ENCODE peak calls at places on chromosomes 13 and 19, in five cellular contexts. U is breast epithelium, T is right atrium auricular region, G is ovary, K is GM23248. M is an unnamed sample.
A peak's percentile ranks its signal among the peaks of the same experiment; 100 is the strongest.

GRCh38 chr19:11091343-11092153 is 2.3 kb downstream of the LDLR start:
- DNase-seq in U (peak; percentile 77), T (peak; percentile 92), G (peak; percentile 80), K (peak; percentile 98), M (no peak)

GRCh38 chr19:34588249-34588648 is 88.7 kb downstream of the SCGB2B2 start:
- DNase-seq in U (no peak), T (no peak), G (no peak), K (no peak), M (no peak)

GRCh38 chr19:4910594-4911273 is 1.4 kb downstream of the UHRF1 start:
- DNase-seq in U (no peak), T (no peak), G (no peak), K (peak; percentile 68), M (no peak)

GRCh38 chr19:14649020-14649419 is 25.6 kb downstream of the ADGRE3 start:
- DNase-seq in U (no peak), T (no peak), G (no peak), K (no peak), M (no peak)

GRCh38 chr13:110702591-110703526 is 3.1 kb downstream of the CARS2 start:
- DNase-seq in U (no peak), T (no peak), G (no peak), K (peak; percentile 40), M (no peak)

GRCh38 chr13:28220166-28220565 is 81.8 kb downstream of the PAN3 start:
- DNase-seq in U (no peak), T (no peak), G (no peak), K (peak; percentile 35), M (no peak)

GRCh38 chr19:14550201-14550754 is 20.9 kb downstream of the TECR start:
- DNase-seq in U (peak; percentile 96), T (no peak), G (no peak), K (no peak), M (no peak)

GRCh38 chr19:50313812-50314536 is 15.2 kb downstream of the KCNC3 start:
- DNase-seq in U (no peak), T (no peak), G (no peak), K (no peak), M (no peak)

GRCh38 chr13:110925023-110925608 is 10.2 kb upstream of the ANKRD10 start:
- DNase-seq in U (no peak), T (no peak), G (no peak), K (no peak), M (no peak)

GRCh38 chr19:5588906-5589676 is 21.3 kb upstream of the TINCR start:
- DNase-seq in U (no peak), T (no peak), G (no peak), K (no peak), M (no peak)

GRCh38 chr13:45511310-45512147 is 46.8 kb downstream of the COG3 start:
- DNase-seq in U (no peak), T (no peak), G (no peak), K (peak; percentile 78), M (no peak)

GRCh38 chr13:41939403-41939802 is 21.5 kb downstream of the VWA8 start:
- DNase-seq in U (no peak), T (no peak), G (no peak), K (no peak), M (no peak)

GRCh38 chr13:30738946-30739528 is 3.7 kb downstream of the ALOX5AP start:
- DNase-seq in U (no peak), T (no peak), G (no peak), K (no peak), M (no peak)

GRCh38 chr13:31051999-31052398 is 109.7 kb downstream of the HSPH1 start:
- DNase-seq in U (no peak), T (no peak), G (no peak), K (peak; percentile 21), M (no peak)

GRCh38 chr13:110306960-110307696 is at the start of the genes COL4A1 and COL4A2:
- DNase-seq in U (peak; percentile 57), T (peak; percentile 76), G (peak; percentile 87), K (peak; percentile 79), M (peak; percentile 89)

GRCh38 chr13:109369357-109370052 is 416.9 kb downstream of the IRS2 start:
- DNase-seq in U (no peak), T (no peak), G (no peak), K (no peak), M (no peak)

GRCh38 chr13:87810920-87811344 is 139.8 kb downstream of the SLITRK5 start:
- DNase-seq in U (no peak), T (no peak), G (no peak), K (no peak), M (no peak)

GRCh38 chr13:44198826-44199225 is 174.8 kb upstream of the SERP2 start:
- DNase-seq in U (no peak), T (no peak), G (no peak), K (no peak), M (no peak)

GRCh38 chr19:52640916-52641315 is 2.8 kb upstream of the ZNF83 start:
- DNase-seq in U (no peak), T (no peak), G (peak; percentile 16), K (peak; percentile 71), M (no peak)

GRCh38 chr13:37139356-37139755 is 33.9 kb upstream of the CSNK1A1L start:
- DNase-seq in U (no peak), T (no peak), G (no peak), K (peak; percentile 54), M (no peak)

GRCh38 chr19:49951806-49952474 is 9.0 kb downstream of the SIGLEC11 start:
- DNase-seq in U (peak; percentile 24), T (no peak), G (no peak), K (no peak), M (no peak)

GRCh38 chr19:53868892-53869804 is 1.5 kb downstream of the MYADM start:
- DNase-seq in U (peak; percentile 93), T (peak; percentile 94), G (peak; percentile 92), K (peak; percentile 93), M (peak; percentile 94)

GRCh38 chr19:55352746-55353145 is 1.8 kb downstream of the COX6B2 start:
- DNase-seq in U (no peak), T (no peak), G (peak; percentile 15), K (no peak), M (no peak)

GRCh38 chr19:7869910-7870511 is 4.2 kb downstream of the PRR36 start:
- DNase-seq in U (no peak), T (no peak), G (peak; percentile 78), K (peak; percentile 37), M (peak; percentile 53)

GRCh38 chr19:32566246-32566830 is 14.7 kb upstream of the PDCD5 start:
- DNase-seq in U (no peak), T (peak; percentile 53), G (no peak), K (peak; percentile 50), M (no peak)

GRCh38 chr19:40398417-40399056 is 8.6 kb upstream of the HIPK4 start:
- DNase-seq in U (peak; percentile 76), T (no peak), G (peak; percentile 72), K (peak; percentile 37), M (no peak)

GRCh38 chr19:48645652-48646191 is at the start of gene CA11:
- DNase-seq in U (no peak), T (no peak), G (no peak), K (peak; percentile 36), M (no peak)

GRCh38 chr13:100528820-100529219 is 59.8 kb downstream of the GGACT start:
- DNase-seq in U (no peak), T (peak; percentile 47), G (no peak), K (no peak), M (no peak)

GRCh38 chr13:100530645-100531044 is 57.9 kb downstream of the GGACT start:
- DNase-seq in U (no peak), T (peak; percentile 54), G (no peak), K (peak; percentile 36), M (no peak)

GRCh38 chr13:100528353-100528752 is 60.2 kb downstream of the GGACT start:
- DNase-seq in U (no peak), T (peak; percentile 11), G (no peak), K (no peak), M (no peak)

GRCh38 chr13:100527644-100528043 is 60.9 kb downstream of the GGACT start:
- DNase-seq in U (no peak), T (no peak), G (no peak), K (no peak), M (no peak)

DNA sequence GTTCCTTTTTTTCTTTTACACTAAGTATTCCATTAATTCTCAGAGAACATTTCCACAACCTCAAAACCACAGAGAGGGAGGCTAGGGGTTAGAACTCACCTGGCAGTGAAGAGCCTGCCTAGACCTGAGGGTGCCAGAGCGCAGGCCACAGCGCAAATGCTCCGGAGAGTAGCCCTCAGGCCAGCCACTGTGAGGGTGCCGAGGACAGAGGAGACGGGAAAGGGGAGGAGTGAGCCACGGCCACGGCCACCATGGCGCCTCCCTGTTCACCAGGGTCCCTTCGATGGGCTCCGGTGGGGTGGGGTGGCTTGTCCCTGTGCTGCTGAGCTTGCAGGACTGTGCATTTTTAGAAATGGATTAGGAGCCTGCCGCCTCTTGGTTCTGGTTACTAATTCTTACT is 58.9 kb downstream of the GGACT start:
- DNase-seq in U (no peak), T (peak; percentile 28), G (no peak), K (no peak), M (no peak)
- H3K4me1 ChIP-seq in U (no peaks in the 10 kb centered on the region), T (no peaks in the 10 kb centered on the region), G (no peaks in the 10 kb centered on the region), K (no peaks in the 10 kb centered on the region), M (no peaks in the 10 kb centered on the region)

DNA sequence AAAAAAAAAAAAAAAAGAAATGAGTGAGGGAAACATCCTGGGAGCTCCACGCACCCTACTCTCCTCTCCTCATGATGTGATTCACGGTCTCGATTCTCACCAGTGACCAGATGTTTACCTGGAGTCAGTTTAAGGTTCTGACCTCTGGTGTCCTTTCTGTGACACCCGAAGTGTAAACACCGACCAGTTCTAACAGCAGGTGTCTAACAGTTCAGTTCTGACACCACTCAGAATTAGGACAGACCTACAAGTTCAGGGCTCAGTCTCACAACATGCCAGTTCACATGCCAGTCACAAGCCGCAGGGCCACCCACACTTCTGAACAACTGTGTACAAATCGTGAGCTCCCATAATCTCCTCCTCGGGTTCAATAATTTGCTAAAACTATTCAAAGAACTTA is 6.0 kb downstream of the ZNF564 start:
- DNase-seq in U (no peak), T (no peak), G (no peak), K (no peak), M (no peak)
- H3K4me1 ChIP-seq in U (peaks cover 8% of the 10 kb centered on the region), T (peaks cover 44% of the 10 kb centered on the region), G (peaks cover 8% of the 10 kb centered on the region), K (no peaks in the 10 kb centered on the region), M (peaks cover 35% of the 10 kb centered on the region)

GRCh38 chr19:43782689-43783231 is 2.0 kb upstream of the KCNN4 start:
- DNase-seq in U (no peak), T (no peak), G (no peak), K (no peak), M (no peak)
- H3K4me1 ChIP-seq in U (peaks cover 15% of the 10 kb centered on the region), T (peaks cover 6% of the 10 kb centered on the region), G (no peaks in the 10 kb centered on the region), K (peaks cover 36% of the 10 kb centered on the region), M (no peaks in the 10 kb centered on the region)

GRCh38 chr19:1254530-1255185 is 6.3 kb downstream of the MIDN start:
- DNase-seq in U (no peak), T (no peak), G (peak; percentile 53), K (peak; percentile 13), M (no peak)
- H3K4me1 ChIP-seq in U (peaks cover 21% of the 10 kb centered on the region), T (peaks cover 89% of the 10 kb centered on the region), G (peaks cover 32% of the 10 kb centered on the region), K (peaks cover 32% of the 10 kb centered on the region), M (peaks cover 71% of the 10 kb centered on the region)